ENCODE peak calls at places on chromosomes 1 and 21, in six cellular contexts. C, G, D, H, F and U are unnamed samples. For H3K4me1, the result is how much of the 10 kb centered on the place peaks cover.

GRCh38 chr1:51576085-51576444 is 40.8 kb upstream of the OSBPL9 start:
- DNase-seq in D (no peak), C (no peak), F (no peak), H (no peak), G (no peak), U (no peak)

GRCh38 chr1:205192287-205192686 is 19.2 kb downstream of the DSTYK start:
- DNase-seq in H (no peak), C (no peak), D (no peak), F (no peak), G (no peak), U (no peak)

GRCh38 chr21:44400791-44401385 is 47.5 kb downstream of the TRPM2 start:
- DNase-seq in F (no peak), H (peak), D (no peak), G (no peak), C (no peak), U (no peak)

GRCh38 chr1:93814059-93814794 is 64.8 kb downstream of the DNTTIP2 start:
- DNase-seq in H (no peak), D (peak), G (peak), F (peak), C (peak), U (no peak)

GRCh38 chr1:226987179-226987536 is 47.1 kb downstream of the COQ8A start:
- DNase-seq in C (no peak), D (no peak), H (no peak), G (no peak), F (no peak), U (no peak)

GRCh38 chr1:42939216-42939615 is 19.5 kb downstream of the SLC2A1 start:
- DNase-seq in H (no peak), G (no peak), C (no peak), D (no peak), F (no peak), U (peak)

GRCh38 chr21:25925936-25926335 is 191.2 kb downstream of the GABPA start:
- DNase-seq in H (no peak), C (peak), G (no peak), D (no peak), F (no peak), U (no peak)

GRCh38 chr1:40040511-40041465 is at the start of gene CAP1:
- DNase-seq in C (peak), H (peak), F (peak), D (peak), G (peak), U (peak)

GRCh38 chr1:222079546-222079945 is 337.7 kb upstream of the DUSP10 start:
- DNase-seq in G (no peak), D (no peak), C (no peak), F (no peak), H (no peak), U (no peak)

DNA sequence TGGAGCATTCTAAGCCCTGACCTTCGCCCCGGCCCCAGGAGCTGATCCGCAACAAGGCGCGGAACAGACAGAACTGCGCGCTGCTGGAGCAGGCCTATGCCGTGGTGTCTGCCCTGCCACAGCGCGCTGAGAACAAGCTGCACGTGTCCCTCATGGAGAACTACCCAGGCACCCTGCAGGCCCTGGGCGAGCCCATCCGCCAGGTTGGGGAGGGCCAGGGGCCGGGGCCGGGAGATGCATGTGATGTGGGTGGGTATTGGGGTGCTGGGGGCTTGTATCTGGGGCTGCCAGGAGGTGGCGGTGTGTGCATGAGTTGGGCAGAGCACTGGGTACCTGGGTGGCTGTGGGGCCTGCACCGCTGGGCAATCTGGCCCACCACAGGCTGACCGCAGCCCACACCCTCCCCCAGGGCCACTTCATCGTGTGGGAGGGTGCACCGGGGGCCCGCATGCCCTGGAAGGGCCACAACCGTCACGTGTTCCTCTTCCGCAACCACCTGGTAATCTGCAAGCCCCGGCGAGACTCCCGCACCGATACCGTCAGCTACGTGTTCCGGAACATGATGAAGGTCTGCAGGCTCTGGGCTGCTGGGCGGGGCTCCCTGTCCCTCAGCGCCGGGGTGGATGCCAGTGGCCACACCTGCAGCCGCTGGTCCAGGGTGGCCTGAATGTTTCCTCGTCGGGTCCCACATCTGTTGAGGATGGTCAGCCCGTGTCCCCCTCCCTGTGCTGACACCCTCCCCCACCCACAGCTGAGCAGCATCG is 65.8 kb downstream of the TRIM11 start:
- DNase-seq in D (peak), G (peak), H (peak), C (no peak), F (peak), U (peak)
- TF ChIP-seq CTCF in D (no peak), G (no peak), H (no peak), C (no peak), F (peak), U (no peak)

GRCh38 chr1:117612517-117613248 is 6.8 kb downstream of the TENT5C start:
- DNase-seq in F (no peak), C (no peak), H (no peak), G (no peak), D (peak), U (peak)
- H3K4me1 ChIP-seq in F (under half), C (half or more), H (half or more), G (under half), D (under half), U (half or more)

DNA sequence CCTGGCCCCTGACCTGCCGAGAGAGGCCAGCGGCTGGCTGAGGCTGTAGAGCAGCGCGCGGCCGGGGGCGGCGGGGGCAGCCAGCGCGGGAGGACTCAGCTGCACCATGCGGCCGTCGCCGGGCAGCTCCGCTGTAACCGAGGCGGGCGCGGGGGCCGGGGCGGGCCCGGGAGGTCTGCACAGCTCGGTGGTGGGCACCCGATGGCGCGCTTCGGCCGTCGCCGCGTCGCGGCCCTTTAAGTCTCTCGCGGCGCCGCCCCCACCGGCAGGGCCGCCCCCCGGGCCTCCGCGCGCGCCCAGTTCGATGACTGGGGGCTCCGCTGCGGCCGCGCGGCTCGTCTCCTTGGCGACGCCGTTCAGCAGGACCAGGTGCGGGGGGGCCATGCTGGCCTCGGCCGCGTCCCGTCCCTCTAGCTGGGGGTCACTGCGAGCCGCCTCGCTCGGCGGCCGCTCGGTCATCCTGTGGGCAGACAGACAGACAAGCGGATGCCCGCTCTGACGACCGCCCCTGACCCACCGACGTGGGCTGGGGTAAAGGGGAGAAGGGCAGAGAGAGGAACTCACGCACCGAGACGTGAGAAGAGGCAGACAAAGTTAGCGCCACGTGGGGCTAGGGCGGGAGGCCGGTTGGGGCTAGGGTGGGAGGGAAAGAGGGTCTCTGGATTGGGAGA is 6.5 kb downstream of the TAL1 start:
- DNase-seq in C (no peak), D (no peak), F (peak), H (peak), G (no peak), U (no peak)
- H3K4me3 ChIP-seq in C (peak), D (no peak), F (peak), H (peak), G (peak), U (no peak)

GRCh38 chr1:168447871-168448270 is 95.9 kb downstream of the XCL2 start:
- DNase-seq in C (no peak), D (no peak), F (no peak), G (no peak), H (no peak), U (no peak)

GRCh38 chr1:168454211-168454815 is 89.5 kb downstream of the XCL2 start:
- DNase-seq in D (no peak), H (no peak), C (no peak), F (no peak), G (no peak), U (no peak)

GRCh38 chr1:168455764-168456163 is 88.0 kb downstream of the XCL2 start:
- DNase-seq in C (no peak), G (no peak), F (no peak), H (no peak), D (no peak), U (no peak)

GRCh38 chr1:168452329-168452728 is 91.5 kb downstream of the XCL2 start:
- DNase-seq in D (no peak), F (no peak), C (no peak), G (no peak), H (no peak), U (no peak)

DNA sequence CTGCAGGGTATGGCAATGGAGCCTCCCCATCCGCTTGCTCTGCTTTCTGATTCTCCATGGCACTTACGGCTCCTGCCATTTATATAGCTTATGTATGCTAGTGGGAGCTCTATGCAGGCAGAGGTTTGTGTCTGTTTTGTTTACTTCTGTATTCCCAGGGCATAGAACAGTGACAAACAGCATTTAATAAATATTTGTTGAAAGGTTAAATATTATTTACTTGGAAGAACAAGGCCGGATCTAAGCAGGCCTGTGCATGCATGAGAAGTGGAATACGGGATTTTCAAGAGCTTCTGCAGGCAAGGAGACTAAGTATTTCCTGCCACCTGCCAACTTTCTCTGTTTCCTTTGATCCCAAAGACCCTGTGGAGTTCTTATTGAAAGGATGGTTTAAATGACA is 90.7 kb downstream of the XCL2 start:
- DNase-seq in D (no peak), F (no peak), H (no peak), C (no peak), G (no peak), U (no peak)
- TF ChIP-seq CTCF in D (no peak), F (no peak), H (no peak), C (no peak), G (no peak), U (no peak)

GRCh38 chr1:63871451-63871850 is 97.6 kb downstream of the ROR1 start:
- DNase-seq in G (no peak), H (no peak), F (no peak), D (no peak), C (no peak), U (no peak)
- H3K4me1 ChIP-seq in G (under half), H (under half), F (under half), D (under half), C (under half), U (under half)

DNA sequence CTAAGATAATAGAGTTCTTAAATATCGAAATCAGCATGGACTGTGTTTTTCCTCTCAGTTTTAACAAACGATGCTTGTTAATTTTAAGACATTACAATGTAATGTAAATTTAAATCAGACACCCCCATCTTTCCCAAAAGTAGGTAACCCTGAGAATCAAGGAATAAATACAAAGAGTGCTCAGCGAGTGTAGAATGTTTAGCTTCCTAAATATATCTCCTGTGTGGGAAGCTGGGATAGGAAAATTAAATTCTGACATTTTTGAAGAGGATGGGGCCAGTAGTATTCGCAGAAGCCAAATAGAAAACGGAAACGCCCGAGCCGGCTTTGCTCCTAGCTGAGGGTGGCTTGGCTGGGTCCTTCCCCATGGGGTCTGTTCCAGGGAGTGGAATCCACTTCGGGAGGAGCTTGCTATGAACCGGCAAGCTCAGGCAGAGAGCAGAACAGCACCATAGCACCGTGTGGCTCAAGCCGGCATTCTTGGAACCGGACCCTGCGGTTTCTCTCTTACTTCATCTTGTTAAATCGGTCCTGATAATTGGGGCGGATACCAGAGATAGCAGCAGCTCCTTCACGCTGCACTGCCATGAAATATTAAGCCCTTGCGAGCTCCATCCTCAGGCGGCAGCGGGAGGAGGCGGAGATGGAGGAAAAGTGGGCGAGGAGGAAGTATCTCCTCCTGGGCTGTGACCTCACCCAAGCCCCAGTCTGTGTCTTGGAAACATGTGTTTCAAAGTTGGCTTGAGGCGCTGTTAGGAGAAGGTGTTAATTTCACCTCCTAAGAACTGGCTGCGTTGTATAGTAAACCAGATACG is 24.9 kb downstream of the MAP3K7CL start:
- DNase-seq in H (peak), G (peak), D (peak), C (peak), F (peak), U (no peak)
- H3K4me3 ChIP-seq in H (no peak), G (peak), D (peak), C (no peak), F (peak), U (no peak)

GRCh38 chr1:60034999-60035398 is 38.6 kb downstream of the C1orf87 start:
- DNase-seq in G (no peak), D (no peak), F (no peak), H (no peak), C (no peak), U (no peak)

GRCh38 chr1:60037061-60037460 is 36.5 kb downstream of the C1orf87 start:
- DNase-seq in F (no peak), C (no peak), G (no peak), H (no peak), D (no peak), U (no peak)

GRCh38 chr1:60033066-60033465 is 40.5 kb downstream of the C1orf87 start:
- DNase-seq in H (no peak), F (no peak), D (no peak), C (no peak), G (no peak), U (no peak)

GRCh38 chr1:60037669-60038068 is 35.9 kb downstream of the C1orf87 start:
- DNase-seq in H (no peak), G (no peak), D (no peak), F (no peak), C (no peak), U (no peak)

GRCh38 chr1:60035925-60036324 is 37.6 kb downstream of the C1orf87 start:
- DNase-seq in H (no peak), F (no peak), D (no peak), C (no peak), G (no peak), U (peak)
- TF ChIP-seq CTCF in H (no peak), F (no peak), D (no peak), C (no peak), G (no peak), U (no peak)